ENCODE peak calls at places on chromosomes 3 and 15, in seven cellular contexts. One of them, this sample, is unnamed.

GRCh38 chr15:40308844-40309189 is 1.1 kb upstream of the PLCB2 start:
- DNase-seq in midbrain: no peak
- DNase-seq in AG04450: no peak
- DNase-seq in coronary artery: no peak
- DNase-seq in PC-9: no peak
- DNase-seq in SJSA1: peak
- DNase-seq in mucosa of descending colon: no peak
- DNase-seq in this sample: no peak

GRCh38 chr15:58987036-58987435 is 427 bp upstream of the RNF111 start:
- DNase-seq in SJSA1: no peak
- DNase-seq in mucosa of descending colon: peak
- DNase-seq in midbrain: no peak
- DNase-seq in AG04450: no peak
- DNase-seq in PC-9: no peak
- DNase-seq in coronary artery: no peak
- DNase-seq in this sample: peak

GRCh38 chr3:110378481-110378880 is 693.1 kb upstream of the NECTIN3 start:
- DNase-seq in midbrain: no peak
- DNase-seq in PC-9: no peak
- DNase-seq in mucosa of descending colon: no peak
- DNase-seq in SJSA1: peak
- DNase-seq in coronary artery: no peak
- DNase-seq in AG04450: no peak
- DNase-seq in this sample: no peak

GRCh38 chr15:66403323-66403722 is 16.6 kb downstream of the MAP2K1 start:
- DNase-seq in AG04450: no peak
- DNase-seq in SJSA1: no peak
- DNase-seq in PC-9: no peak
- DNase-seq in coronary artery: no peak
- DNase-seq in mucosa of descending colon: no peak
- DNase-seq in midbrain: no peak
- DNase-seq in this sample: no peak

GRCh38 chr3:60064210-60065178 is 1014.7 kb upstream of the CFAP20DC start:
- DNase-seq in midbrain: no peak
- DNase-seq in SJSA1: no peak
- DNase-seq in PC-9: no peak
- DNase-seq in AG04450: peak
- DNase-seq in coronary artery: no peak
- DNase-seq in mucosa of descending colon: no peak
- DNase-seq in this sample: no peak

GRCh38 chr15:58867926-58868325 is 65.6 kb downstream of the SLTM start:
- DNase-seq in SJSA1: no peak
- DNase-seq in midbrain: no peak
- DNase-seq in coronary artery: no peak
- DNase-seq in PC-9: no peak
- DNase-seq in mucosa of descending colon: no peak
- DNase-seq in AG04450: no peak
- DNase-seq in this sample: peak

GRCh38 chr15:65069179-65069578 is 1.4 kb upstream of the RASL12 start:
- DNase-seq in coronary artery: no peak
- DNase-seq in midbrain: no peak
- DNase-seq in SJSA1: peak
- DNase-seq in AG04450: peak
- DNase-seq in mucosa of descending colon: peak
- DNase-seq in PC-9: no peak
- DNase-seq in this sample: no peak

GRCh38 chr3:2837233-2837632 is 272.9 kb downstream of the IL5RA start:
- DNase-seq in PC-9: no peak
- DNase-seq in mucosa of descending colon: no peak
- DNase-seq in coronary artery: no peak
- DNase-seq in SJSA1: no peak
- DNase-seq in midbrain: no peak
- DNase-seq in AG04450: no peak
- DNase-seq in this sample: no peak

GRCh38 chr15:101133751-101134261 is 118.0 kb downstream of the CHSY1 start:
- DNase-seq in SJSA1: no peak
- DNase-seq in coronary artery: no peak
- DNase-seq in AG04450: no peak
- DNase-seq in midbrain: no peak
- DNase-seq in mucosa of descending colon: no peak
- DNase-seq in PC-9: no peak
- DNase-seq in this sample: peak

GRCh38 chr3:9078561-9079240 is 115.4 kb upstream of the RAD18 start:
- DNase-seq in midbrain: no peak
- DNase-seq in coronary artery: no peak
- DNase-seq in mucosa of descending colon: no peak
- DNase-seq in AG04450: no peak
- DNase-seq in SJSA1: no peak
- DNase-seq in PC-9: no peak
- DNase-seq in this sample: no peak

GRCh38 chr15:44712108-44713005 is 1.0 kb downstream of the B2M start:
- DNase-seq in mucosa of descending colon: peak
- DNase-seq in coronary artery: peak
- DNase-seq in SJSA1: peak
- DNase-seq in midbrain: peak
- DNase-seq in AG04450: peak
- DNase-seq in PC-9: peak
- DNase-seq in this sample: no peak

GRCh38 chr3:53649816-53650215 is 155.4 kb downstream of the CACNA1D start:
- DNase-seq in SJSA1: no peak
- DNase-seq in AG04450: no peak
- DNase-seq in mucosa of descending colon: no peak
- DNase-seq in PC-9: no peak
- DNase-seq in coronary artery: no peak
- DNase-seq in midbrain: no peak
- DNase-seq in this sample: no peak

GRCh38 chr15:48636511-48636910 is 9.0 kb downstream of the FBN1 start:
- DNase-seq in AG04450: no peak
- DNase-seq in PC-9: no peak
- DNase-seq in SJSA1: peak
- DNase-seq in coronary artery: no peak
- DNase-seq in mucosa of descending colon: no peak
- DNase-seq in midbrain: peak
- DNase-seq in this sample: no peak

GRCh38 chr15:89016549-89017041 is 71.7 kb upstream of the ABHD2 start:
- DNase-seq in PC-9: peak
- DNase-seq in SJSA1: no peak
- DNase-seq in midbrain: no peak
- DNase-seq in AG04450: no peak
- DNase-seq in coronary artery: peak
- DNase-seq in mucosa of descending colon: no peak
- DNase-seq in this sample: no peak

GRCh38 chr3:108669211-108669610 is 79.7 kb downstream of the DZIP3 start:
- DNase-seq in PC-9: no peak
- DNase-seq in AG04450: no peak
- DNase-seq in midbrain: no peak
- DNase-seq in mucosa of descending colon: no peak
- DNase-seq in coronary artery: no peak
- DNase-seq in SJSA1: no peak
- DNase-seq in this sample: no peak

GRCh38 chr3:112437146-112438022 is 61.9 kb downstream of the BTLA start:
- DNase-seq in AG04450: peak
- DNase-seq in SJSA1: no peak
- DNase-seq in mucosa of descending colon: no peak
- DNase-seq in coronary artery: no peak
- DNase-seq in PC-9: no peak
- DNase-seq in midbrain: no peak
- DNase-seq in this sample: no peak

GRCh38 chr3:79369306-79369705 is 398.5 kb downstream of the ROBO1 start:
- DNase-seq in AG04450: no peak
- DNase-seq in midbrain: no peak
- DNase-seq in SJSA1: no peak
- DNase-seq in mucosa of descending colon: no peak
- DNase-seq in PC-9: no peak
- DNase-seq in coronary artery: no peak
- DNase-seq in this sample: no peak

GRCh38 chr15:56367156-56367555 is 1.9 kb downstream of the TEX9 start:
- DNase-seq in PC-9: no peak
- DNase-seq in SJSA1: no peak
- DNase-seq in midbrain: no peak
- DNase-seq in AG04450: no peak
- DNase-seq in coronary artery: no peak
- DNase-seq in mucosa of descending colon: no peak
- DNase-seq in this sample: no peak

GRCh38 chr3:194203482-194204035 is 67.6 kb downstream of the HES1 start:
- DNase-seq in PC-9: peak
- DNase-seq in mucosa of descending colon: no peak
- DNase-seq in midbrain: no peak
- DNase-seq in coronary artery: no peak
- DNase-seq in SJSA1: no peak
- DNase-seq in AG04450: no peak
- DNase-seq in this sample: no peak

GRCh38 chr15:40909662-40910625 is 15.7 kb downstream of the VPS18 start:
- DNase-seq in coronary artery: no peak
- DNase-seq in midbrain: no peak
- DNase-seq in PC-9: no peak
- DNase-seq in mucosa of descending colon: no peak
- DNase-seq in AG04450: no peak
- DNase-seq in SJSA1: no peak
- DNase-seq in this sample: peak